ENCODE peak calls at places on chromosomes 7 and 10, in ten cellular contexts. A, C, R, D, U, N, M, G, Q and P are unnamed samples.

GRCh38 chr10:96613565-96613964 is 26.8 kb upstream of the TM9SF3 start:
- DNase-seq in N (no peak), A (no peak), D (no peak), Q (no peak), M (no peak), R (no peak), G (no peak), U (peak), C (no peak), P (no peak)

GRCh38 chr7:148348466-148348865 is 242.1 kb upstream of the C7orf33 start:
- DNase-seq in U (no peak), N (no peak), G (no peak), A (no peak), C (no peak), D (no peak), M (no peak), R (no peak), Q (no peak), P (no peak)

GRCh38 chr7:124071843-124072242 is 39.0 kb upstream of the TMEM229A start:
- DNase-seq in R (no peak), G (no peak), D (no peak), M (no peak), A (no peak), U (no peak), N (no peak), Q (no peak), C (no peak), P (no peak)

GRCh38 chr10:11178606-11179221 is 161.0 kb downstream of the CELF2 start:
- DNase-seq in D (peak), U (peak), G (peak), Q (no peak), M (no peak), N (no peak), C (no peak), R (no peak), A (peak), P (no peak)

GRCh38 chr7:64880322-64881297 is 22.5 kb upstream of the ZNF273 start:
- DNase-seq in M (no peak), D (peak), A (no peak), Q (no peak), C (no peak), G (no peak), U (no peak), R (no peak), N (no peak), P (no peak)

GRCh38 chr7:65268782-65269149 is 104.9 kb upstream of the ZNF92 start:
- DNase-seq in N (no peak), Q (no peak), U (no peak), A (no peak), G (no peak), M (no peak), D (no peak), R (no peak), C (no peak), P (no peak)

GRCh38 chr7:69358163-69358821 is 240.0 kb upstream of the AUTS2 start:
- DNase-seq in D (no peak), G (no peak), M (no peak), A (no peak), U (no peak), R (no peak), N (no peak), C (no peak), Q (no peak), P (no peak)

GRCh38 chr10:103734731-103735130 is 120.6 kb downstream of the SH3PXD2A start:
- DNase-seq in M (no peak), U (no peak), Q (no peak), G (no peak), R (no peak), N (no peak), A (no peak), C (no peak), D (no peak), P (no peak)

GRCh38 chr7:146830686-146831085 is 714.1 kb downstream of the CNTNAP2 start:
- DNase-seq in D (no peak), A (no peak), N (no peak), R (no peak), Q (no peak), C (no peak), G (no peak), U (no peak), M (no peak), P (no peak)

GRCh38 chr7:16604054-16604453 is 41.5 kb downstream of the ANKMY2 start:
- DNase-seq in A (no peak), R (no peak), D (no peak), M (no peak), Q (no peak), U (no peak), G (no peak), N (no peak), C (no peak), P (no peak)

GRCh38 chr7:66167773-66168367 is 37.3 kb upstream of the TPST1 start:
- DNase-seq in U (peak), M (no peak), Q (no peak), A (no peak), C (no peak), R (no peak), G (no peak), N (no peak), D (no peak), P (no peak)

GRCh38 chr7:29071203-29071804 is 75.0 kb downstream of the CPVL start:
- DNase-seq in N (no peak), U (no peak), G (no peak), Q (no peak), D (no peak), R (no peak), A (no peak), C (no peak), M (no peak), P (no peak)

GRCh38 chr7:66859794-66860645 is 61.0 kb upstream of the TMEM248 start:
- DNase-seq in Q (no peak), R (no peak), N (no peak), M (no peak), A (peak), U (peak), G (no peak), D (no peak), C (no peak), P (no peak)

GRCh38 chr7:78924581-78924980 is 528.9 kb downstream of the MAGI2 start:
- DNase-seq in Q (no peak), G (no peak), N (no peak), A (no peak), R (no peak), D (no peak), C (peak), M (peak), U (peak), P (no peak)

GRCh38 chr7:7565746-7566650 is 686 bp upstream of the MIOS start:
- DNase-seq in N (peak), A (no peak), Q (peak), M (no peak), R (peak), D (peak), U (no peak), G (no peak), C (peak), P (no peak)

GRCh38 chr10:13681095-13681494 is 94.3 kb downstream of the PRPF18 start:
- DNase-seq in G (no peak), Q (no peak), C (no peak), D (no peak), N (no peak), U (no peak), R (no peak), M (no peak), A (no peak), P (no peak)

GRCh38 chr7:45686441-45687184 is 112.4 kb downstream of the ADCY1 start:
- DNase-seq in Q (no peak), D (peak), M (no peak), G (no peak), N (no peak), U (no peak), C (no peak), A (no peak), R (peak), P (peak)

GRCh38 chr7:80521809-80522208 is 9.9 kb upstream of the GNAT3 start:
- DNase-seq in Q (no peak), M (no peak), G (no peak), D (peak), A (no peak), N (no peak), U (no peak), R (no peak), C (no peak), P (no peak)

GRCh38 chr10:100775866-100776265 is 30.5 kb downstream of the PAX2 start:
- DNase-seq in R (no peak), G (no peak), A (no peak), M (no peak), U (no peak), N (no peak), C (no peak), D (no peak), Q (no peak), P (no peak)

GRCh38 chr10:42941790-42942189 is 135.1 kb upstream of the RET start:
- DNase-seq in R (no peak), U (no peak), M (no peak), C (no peak), A (no peak), D (no peak), G (no peak), Q (no peak), N (peak), P (no peak)

GRCh38 chr10:71975087-71975890 is 11.1 kb downstream of the CHST3 start:
- DNase-seq in U (no peak), D (no peak), Q (peak), N (no peak), G (no peak), M (no peak), A (no peak), C (no peak), R (peak), P (no peak)

GRCh38 chr7:79622781-79623180 is 169.3 kb upstream of the MAGI2 start:
- DNase-seq in D (no peak), N (no peak), R (no peak), G (no peak), M (no peak), U (no peak), C (peak), Q (no peak), A (no peak), P (no peak)

GRCh38 chr10:17200035-17200884 is 1.2 kb downstream of the TRDMT1 start:
- DNase-seq in Q (no peak), G (no peak), U (no peak), C (no peak), N (no peak), A (no peak), M (no peak), R (no peak), D (no peak), P (no peak)

GRCh38 chr10:61992683-61993629 is 91.5 kb downstream of the ARID5B start:
- DNase-seq in C (no peak), Q (no peak), U (peak), G (peak), A (peak), R (peak), M (no peak), D (peak), N (no peak), P (peak)

GRCh38 chr7:111198255-111198654 is 107.3 kb downstream of the LRRN3 start:
- DNase-seq in A (no peak), R (no peak), D (no peak), G (no peak), C (peak), N (no peak), Q (no peak), M (no peak), U (peak), P (no peak)

GRCh38 chr7:4226166-4226857 is 455.8 kb upstream of the FOXK1 start:
- DNase-seq in M (no peak), A (no peak), C (peak), N (peak), G (no peak), Q (no peak), U (no peak), R (no peak), D (no peak), P (no peak)

GRCh38 chr7:134547738-134548054 is 1.2 kb upstream of the AKR1B15 start:
- DNase-seq in U (peak), D (peak), G (no peak), N (peak), C (no peak), R (no peak), Q (peak), A (no peak), M (no peak), P (no peak)

GRCh38 chr7:132311747-132312146 is 264.5 kb downstream of the PLXNA4 start:
- DNase-seq in M (no peak), Q (no peak), D (no peak), C (no peak), G (no peak), A (no peak), R (no peak), N (no peak), U (no peak), P (no peak)

GRCh38 chr10:96910488-96911395 is 78.6 kb downstream of the LCOR start:
- DNase-seq in Q (no peak), G (no peak), C (peak), D (no peak), R (no peak), M (peak), U (peak), A (peak), N (no peak), P (no peak)

GRCh38 chr7:14321947-14322346 is 332.5 kb upstream of the ETV1 start:
- DNase-seq in D (no peak), Q (no peak), A (no peak), G (no peak), C (no peak), U (no peak), M (no peak), N (no peak), R (no peak), P (no peak)

GRCh38 chr10:74104480-74104879 is 46.1 kb downstream of the AP3M1 start:
- DNase-seq in A (no peak), Q (no peak), M (no peak), C (no peak), R (no peak), G (no peak), D (no peak), U (no peak), N (no peak), P (no peak)

GRCh38 chr7:50502001-50502684 is 52.0 kb upstream of the FIGNL1 start:
- DNase-seq in M (no peak), D (peak), A (no peak), R (peak), N (peak), G (no peak), Q (peak), U (peak), C (no peak), P (peak)

GRCh38 chr7:340200-340937 is 50.4 kb downstream of the FOXL3 start:
- DNase-seq in U (no peak), G (no peak), N (no peak), D (no peak), C (no peak), M (no peak), A (no peak), Q (no peak), R (peak), P (no peak)
- H3K27ac ChIP-seq in U (no peak), G (no peak), N (no peak), D (no peak), C (no peak), M (no peak), A (no peak), Q (no peak), R (no peak), P (no peak)

GRCh38 chr7:30526163-30526562 is 21.5 kb upstream of the GGCT start:
- DNase-seq in G (no peak), Q (no peak), A (no peak), R (no peak), C (no peak), D (no peak), U (no peak), M (no peak), N (no peak), P (no peak)

GRCh38 chr7:30525409-30525808 is 20.8 kb upstream of the GGCT start:
- DNase-seq in C (no peak), G (no peak), A (no peak), D (peak), Q (no peak), M (no peak), N (no peak), U (no peak), R (no peak), P (no peak)

GRCh38 chr7:30523466-30523865 is 18.8 kb upstream of the GGCT start:
- DNase-seq in R (no peak), D (no peak), G (no peak), N (no peak), A (no peak), C (no peak), Q (no peak), M (no peak), U (no peak), P (no peak)

GRCh38 chr7:30522163-30522562 is 17.5 kb upstream of the GGCT start:
- DNase-seq in U (no peak), M (no peak), R (no peak), G (no peak), A (no peak), N (no peak), Q (no peak), C (no peak), D (no peak), P (no peak)

GRCh38 chr7:30524545-30524944 is 19.9 kb upstream of the GGCT start:
- DNase-seq in A (no peak), Q (no peak), N (no peak), U (no peak), R (no peak), M (no peak), G (no peak), C (no peak), D (no peak), P (no peak)
- H3K27ac ChIP-seq in A (no peak), Q (no peak), N (no peak), U (no peak), R (no peak), M (no peak), G (no peak), C (no peak), D (no peak), P (no peak)

GRCh38 chr10:89414146-89414878 is at the start of gene IFIT5:
- DNase-seq in Q (peak), G (peak), D (peak), N (peak), U (peak), C (no peak), M (peak), R (peak), A (peak), P (peak)

GRCh38 chr10:89421018-89421476 is 6.7 kb downstream of the IFIT5 start:
- DNase-seq in C (no peak), U (no peak), N (no peak), Q (no peak), G (no peak), D (no peak), A (no peak), M (no peak), R (no peak), P (no peak)

GRCh38 chr10:89416465-89416864 is 2.1 kb downstream of the IFIT5 start:
- DNase-seq in N (no peak), C (no peak), G (no peak), A (no peak), Q (no peak), M (no peak), D (no peak), R (no peak), U (no peak), P (no peak)

GRCh38 chr10:89414879-89415821 is 782 bp downstream of the IFIT5 start:
- DNase-seq in N (peak), A (peak), C (no peak), M (peak), D (peak), U (peak), G (peak), Q (peak), R (peak), P (peak)

DNA sequence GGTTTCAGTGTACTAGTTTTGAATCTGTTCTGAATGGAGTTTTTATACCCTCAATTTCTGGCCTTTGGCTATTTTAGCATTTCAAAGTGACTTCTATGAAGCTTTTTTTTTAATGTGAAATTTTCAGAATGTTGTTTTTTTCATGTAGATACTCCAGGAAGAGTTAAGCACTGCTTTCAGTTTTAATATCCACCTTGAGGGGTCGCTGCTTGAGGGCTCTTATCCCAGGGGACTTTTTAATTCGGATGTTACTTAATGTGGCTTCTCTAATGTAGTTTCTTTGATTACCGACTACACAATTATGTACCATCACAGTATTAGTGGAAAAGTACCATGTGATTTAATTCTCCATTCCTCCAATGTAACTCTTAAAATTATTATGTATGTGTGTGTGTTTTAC is 5.2 kb downstream of the IFIT5 start:
- DNase-seq in G (no peak), R (no peak), A (no peak), D (no peak), Q (no peak), C (no peak), N (no peak), M (no peak), U (peak), P (no peak)
- H3K27ac ChIP-seq in G (no peak), R (no peak), A (no peak), D (no peak), Q (no peak), C (no peak), N (no peak), M (no peak), U (no peak), P (peak)

GRCh38 chr7:43782768-43783555 is 24.5 kb downstream of the BLVRA start:
- DNase-seq in N (no peak), D (no peak), M (no peak), G (no peak), C (no peak), Q (no peak), R (no peak), U (no peak), A (no peak), P (no peak)
- H3K27ac ChIP-seq in N (no peak), D (no peak), M (no peak), G (no peak), C (no peak), Q (peak), R (no peak), U (no peak), A (no peak), P (no peak)

DNA sequence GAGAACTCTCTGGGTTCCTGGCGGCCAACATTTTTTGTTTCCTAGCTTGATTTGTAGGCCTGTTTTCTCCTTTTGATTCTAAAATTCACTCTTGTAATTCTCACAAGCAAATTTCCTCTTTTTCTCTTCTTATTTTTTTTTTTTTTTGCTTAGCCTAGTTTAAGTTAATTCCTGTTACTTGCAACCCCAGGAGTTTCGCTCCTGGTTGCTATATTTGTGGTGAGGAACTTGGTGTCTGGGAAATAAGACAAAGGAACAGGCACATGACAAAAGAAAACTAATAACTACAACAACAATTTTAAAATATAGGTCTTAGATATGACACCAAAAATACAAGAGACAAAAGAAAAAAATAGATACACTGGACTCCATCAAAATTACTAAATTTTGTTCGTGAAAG is 6.7 kb downstream of the AOAH start:
- DNase-seq in R (no peak), M (no peak), N (no peak), Q (no peak), A (no peak), D (no peak), G (no peak), C (no peak), U (no peak), P (no peak)
- H3K27ac ChIP-seq in R (peak), M (no peak), N (no peak), Q (no peak), A (no peak), D (no peak), G (no peak), C (no peak), U (no peak), P (peak)

DNA sequence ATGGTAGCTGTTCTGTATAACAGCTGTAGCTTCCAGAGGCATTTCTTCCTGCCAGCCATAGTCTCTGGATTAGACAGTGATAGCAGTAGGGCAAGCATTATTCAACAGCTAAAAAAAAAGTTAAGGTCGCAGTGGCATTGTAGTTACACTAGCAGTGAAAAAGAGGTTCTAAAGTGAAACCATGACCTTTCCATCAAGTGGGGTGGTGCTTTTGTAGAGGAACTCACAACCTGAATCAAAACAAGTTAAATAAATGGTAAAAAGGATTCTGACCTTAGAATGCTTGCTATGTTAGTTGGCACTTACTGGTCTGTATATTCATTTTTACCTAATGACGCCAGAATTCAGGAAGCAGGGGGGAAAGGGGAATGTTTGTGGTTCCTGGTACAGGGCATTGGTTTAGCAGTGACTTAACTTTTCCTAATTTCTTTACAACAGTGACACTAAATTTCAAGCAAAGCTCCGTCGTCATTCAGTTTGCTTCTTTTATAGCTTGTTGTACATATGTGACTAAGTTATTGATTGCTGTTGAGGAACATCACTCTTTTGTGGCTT is 55.0 kb downstream of the GBF1 start:
- DNase-seq in G (no peak), Q (no peak), D (no peak), C (no peak), N (no peak), R (no peak), A (no peak), U (peak), M (no peak), P (no peak)
- H3K27ac ChIP-seq in G (no peak), Q (peak), D (no peak), C (no peak), N (peak), R (no peak), A (no peak), U (no peak), M (no peak), P (no peak)